ENCODE peak calls at places on chromosomes 1 and 21, in six cellular contexts. One of them, this sample, is unnamed.

GRCh38 chr1:101959456-101959855 is 37.3 kb downstream of the OLFM3 start:
- DNase-seq in esophagus muscularis mucosa: no peak
- DNase-seq in activated CD8-positive, alpha-beta memory T cell treated with anti-CD3 and anti-CD28 coated beads for 1 hour: no peak
- DNase-seq in left ventricle myocardium superior: no peak
- DNase-seq in NCI-H1694: no peak
- DNase-seq in posterior cingulate gyrus: no peak
- DNase-seq in this sample: no peak

GRCh38 chr21:41166947-41167346 is 1.0 kb upstream of the BACE2 start:
- DNase-seq in esophagus muscularis mucosa: no peak
- DNase-seq in activated CD8-positive, alpha-beta memory T cell treated with anti-CD3 and anti-CD28 coated beads for 1 hour: no peak
- DNase-seq in left ventricle myocardium superior: peak; percentile 52
- DNase-seq in NCI-H1694: no peak
- DNase-seq in posterior cingulate gyrus: no peak
- DNase-seq in this sample: no peak

GRCh38 chr1:112998592-112999235 is 42.7 kb upstream of the SLC16A1 start:
- DNase-seq in esophagus muscularis mucosa: no peak
- DNase-seq in activated CD8-positive, alpha-beta memory T cell treated with anti-CD3 and anti-CD28 coated beads for 1 hour: no peak
- DNase-seq in left ventricle myocardium superior: peak; percentile 69
- DNase-seq in NCI-H1694: peak; percentile 88
- DNase-seq in posterior cingulate gyrus: no peak
- DNase-seq in this sample: no peak

GRCh38 chr1:204294371-204294770 is 65.4 kb downstream of the PLEKHA6 start:
- DNase-seq in esophagus muscularis mucosa: no peak
- DNase-seq in activated CD8-positive, alpha-beta memory T cell treated with anti-CD3 and anti-CD28 coated beads for 1 hour: no peak
- DNase-seq in left ventricle myocardium superior: peak; percentile 62
- DNase-seq in NCI-H1694: no peak
- DNase-seq in posterior cingulate gyrus: no peak
- DNase-seq in this sample: no peak

GRCh38 chr1:30264672-30265025 is 458.7 kb downstream of the MATN1 start:
- DNase-seq in esophagus muscularis mucosa: no peak
- DNase-seq in activated CD8-positive, alpha-beta memory T cell treated with anti-CD3 and anti-CD28 coated beads for 1 hour: no peak
- DNase-seq in left ventricle myocardium superior: no peak
- DNase-seq in NCI-H1694: no peak
- DNase-seq in posterior cingulate gyrus: no peak
- DNase-seq in this sample: no peak

GRCh38 chr1:226781937-226782609 is 43.0 kb upstream of the ITPKB start:
- DNase-seq in esophagus muscularis mucosa: no peak
- DNase-seq in activated CD8-positive, alpha-beta memory T cell treated with anti-CD3 and anti-CD28 coated beads for 1 hour: no peak
- DNase-seq in left ventricle myocardium superior: no peak
- DNase-seq in NCI-H1694: no peak
- DNase-seq in posterior cingulate gyrus: no peak
- DNase-seq in this sample: no peak

GRCh38 chr1:89271616-89272015 is 1.0 kb downstream of the GBP5 start:
- DNase-seq in esophagus muscularis mucosa: no peak
- DNase-seq in activated CD8-positive, alpha-beta memory T cell treated with anti-CD3 and anti-CD28 coated beads for 1 hour: no peak
- DNase-seq in left ventricle myocardium superior: no peak
- DNase-seq in NCI-H1694: no peak
- DNase-seq in posterior cingulate gyrus: no peak
- DNase-seq in this sample: no peak

GRCh38 chr1:236124965-236125364 is 17.4 kb upstream of the GPR137B start:
- DNase-seq in esophagus muscularis mucosa: no peak
- DNase-seq in activated CD8-positive, alpha-beta memory T cell treated with anti-CD3 and anti-CD28 coated beads for 1 hour: no peak
- DNase-seq in left ventricle myocardium superior: no peak
- DNase-seq in NCI-H1694: no peak
- DNase-seq in posterior cingulate gyrus: no peak
- DNase-seq in this sample: no peak

GRCh38 chr21:44331650-44332306 is 7.4 kb downstream of the CFAP410 start:
- DNase-seq in esophagus muscularis mucosa: no peak
- DNase-seq in activated CD8-positive, alpha-beta memory T cell treated with anti-CD3 and anti-CD28 coated beads for 1 hour: no peak
- DNase-seq in left ventricle myocardium superior: no peak
- DNase-seq in NCI-H1694: peak; percentile 84
- DNase-seq in posterior cingulate gyrus: peak; percentile 92
- DNase-seq in this sample: no peak

GRCh38 chr1:8152731-8153702 is 126.9 kb upstream of the ERRFI1 start:
- DNase-seq in esophagus muscularis mucosa: no peak
- DNase-seq in activated CD8-positive, alpha-beta memory T cell treated with anti-CD3 and anti-CD28 coated beads for 1 hour: peak; percentile 25
- DNase-seq in left ventricle myocardium superior: no peak
- DNase-seq in NCI-H1694: no peak
- DNase-seq in posterior cingulate gyrus: peak; percentile 30
- DNase-seq in this sample: peak; percentile 62

GRCh38 chr1:33902486-33903209 is 38.8 kb downstream of the HMGB4 start:
- DNase-seq in esophagus muscularis mucosa: no peak
- DNase-seq in activated CD8-positive, alpha-beta memory T cell treated with anti-CD3 and anti-CD28 coated beads for 1 hour: no peak
- DNase-seq in left ventricle myocardium superior: no peak
- DNase-seq in NCI-H1694: no peak
- DNase-seq in posterior cingulate gyrus: no peak
- DNase-seq in this sample: no peak

GRCh38 chr1:22635436-22635835 is 992 bp upstream of the C1QA start:
- DNase-seq in esophagus muscularis mucosa: no peak
- DNase-seq in activated CD8-positive, alpha-beta memory T cell treated with anti-CD3 and anti-CD28 coated beads for 1 hour: no peak
- DNase-seq in left ventricle myocardium superior: peak; percentile 60
- DNase-seq in NCI-H1694: no peak
- DNase-seq in posterior cingulate gyrus: peak; percentile 74
- DNase-seq in this sample: no peak

This sample was measured in DND-41.